ENCODE peak calls at places on chromosomes 4 and X, in four cellular contexts. K is GM06990, J is cardiac fibroblast, G is GM23248. R is an unnamed sample.

GRCh38 chrX:72078411-72078810 is 53.3 kb downstream of the RTL5 start:
- DNase-seq in K (no peak), J (no peak), G (no peak), R (no peak)

GRCh38 chr4:128483816-128484215 is 196.2 kb upstream of the PGRMC2 start:
- DNase-seq in K (no peak), J (peak), G (peak), R (no peak)

GRCh38 chrX:53824686-53825085 is 138.2 kb upstream of the HUWE1 start:
- DNase-seq in K (no peak), J (no peak), G (no peak), R (no peak)

GRCh38 chrX:112830540-112830939 is 10.1 kb downstream of the AMOT start:
- DNase-seq in K (no peak), J (no peak), G (no peak), R (no peak)

GRCh38 chrX:66074920-66075879 is 35.3 kb upstream of the VSIG4 start:
- DNase-seq in K (peak), J (no peak), G (no peak), R (no peak)

GRCh38 chr4:164977243-164978164 is at the start of gene TRIM61:
- DNase-seq in K (peak), J (peak), G (no peak), R (peak)

GRCh38 chrX:44971674-44972073 is 98.7 kb downstream of the KDM6A start:
- DNase-seq in K (no peak), J (no peak), G (no peak), R (no peak)

GRCh38 chr4:138576684-138577083 is 334.5 kb upstream of the SLC7A11 start:
- DNase-seq in K (no peak), J (peak), G (peak), R (no peak)

GRCh38 chr4:124806403-124806802 is 93.9 kb upstream of the ANKRD50 start:
- DNase-seq in K (no peak), J (no peak), G (peak), R (no peak)

GRCh38 chrX:121336831-121337421 is 289.5 kb downstream of the GLUD2 start:
- DNase-seq in K (no peak), J (no peak), G (no peak), R (no peak)